ENCODE peak calls at places on chromosomes 2 and 18, in four cellular contexts. E, O, X and U are unnamed samples.

GRCh38 chr2:177708660-177709328 is 316.2 kb downstream of the AGPS start:
- DNase-seq in X (no peak), O (no peak), E (no peak), U (no peak)

GRCh38 chr2:202624133-202624532 is 10.6 kb upstream of the FAM117B start:
- DNase-seq in O (no peak), E (no peak), X (no peak), U (no peak)

GRCh38 chr2:134217924-134218323 is 35.9 kb upstream of the MGAT5 start:
- DNase-seq in X (no peak), O (no peak), E (no peak), U (no peak)

GRCh38 chr2:80014637-80015036 is 289.9 kb downstream of the LRRTM1 start:
- DNase-seq in X (no peak), E (no peak), O (no peak), U (no peak)

GRCh38 chr2:199739413-199740110 is 111.4 kb downstream of the FTCDNL1 start:
- DNase-seq in O (peak; percentile 23), X (peak; percentile 54), E (peak; percentile 59), U (no peak)

GRCh38 chr2:66305714-66306113 is 129.2 kb upstream of the MEIS1 start:
- DNase-seq in O (no peak), E (no peak), X (peak; percentile 88), U (no peak)

GRCh38 chr2:187580462-187581124 is 26.4 kb upstream of the TFPI start:
- DNase-seq in X (peak; percentile 67), O (peak; percentile 91), E (no peak), U (no peak)

GRCh38 chr18:54739476-54739875 is 88.8 kb upstream of the RAB27B start:
- DNase-seq in O (no peak), X (no peak), E (no peak), U (no peak)

GRCh38 chr2:12915792-12916191 is 199.1 kb downstream of the TRIB2 start:
- DNase-seq in X (no peak), E (no peak), O (no peak), U (no peak)

GRCh38 chr18:48788378-48788777 is 162.4 kb downstream of the SMAD7 start:
- DNase-seq in E (no peak), O (no peak), X (no peak), U (no peak)

GRCh38 chr2:38720613-38721241 is 30.4 kb downstream of the SRSF7 start:
- DNase-seq in O (no peak), E (no peak), X (no peak), U (no peak)

GRCh38 chr2:215711484-215712034 is 275.7 kb upstream of the FN1 start:
- DNase-seq in X (no peak), E (no peak), O (no peak), U (no peak)

GRCh38 chr2:99611786-99612185 is 122.0 kb upstream of the REV1 start:
- DNase-seq in X (no peak), E (no peak), O (no peak), U (no peak)

GRCh38 chr2:236748385-236748784 is 178.8 kb downstream of the ACKR3 start:
- DNase-seq in X (no peak), O (no peak), E (no peak), U (no peak)

GRCh38 chr2:181536730-181537129 is 79.5 kb downstream of the ITGA4 start:
- DNase-seq in O (no peak), X (no peak), E (no peak), U (no peak)

GRCh38 chr2:158745067-158745865 is 49.9 kb upstream of the DAPL1 start:
- DNase-seq in O (peak; percentile 67), E (no peak), X (peak; percentile 63), U (no peak)

GRCh38 chr2:237540823-237541222 is 25.6 kb upstream of the PRLH start:
- DNase-seq in X (peak; percentile 50), O (no peak), E (no peak), U (no peak)

GRCh38 chr18:31230495-31230894 is 67.8 kb upstream of the DSC1 start:
- DNase-seq in O (no peak), X (peak; percentile 5), E (no peak), U (no peak)

GRCh38 chr2:105929506-105929905 is 184.8 kb downstream of the NCK2 start:
- DNase-seq in O (peak; percentile 8), X (peak; percentile 9), E (no peak), U (no peak)

GRCh38 chr18:55236150-55236931 is 277.1 kb upstream of the CCDC68 start:
- DNase-seq in O (no peak), E (no peak), X (no peak), U (no peak)

GRCh38 chr18:22639026-22639463 is 221.3 kb upstream of the CTAGE1 start:
- DNase-seq in O (peak; percentile 7), X (no peak), E (no peak), U (no peak)

GRCh38 chr2:36965751-36966369 is 476 bp downstream of the STRN start:
- DNase-seq in E (peak; percentile 25), O (peak; percentile 46), X (peak; percentile 67), U (no peak)

GRCh38 chr2:43594875-43595274 is 963 bp downstream of the THADA start:
- DNase-seq in X (no peak), O (peak; percentile 14), E (no peak), U (no peak)

GRCh38 chr2:45168731-45169338 is 159.6 kb upstream of the SIX2 start:
- DNase-seq in X (peak; percentile 62), E (no peak), O (no peak), U (no peak)

GRCh38 chr2:202102425-202103005 is 29.5 kb downstream of the KIAA2012 start:
- DNase-seq in X (peak; percentile 13), E (no peak), O (no peak), U (no peak)

GRCh38 chr2:23388292-23388691 is 3.3 kb downstream of the KLHL29 start:
- DNase-seq in O (no peak), X (no peak), E (no peak), U (no peak)

GRCh38 chr2:28697602-28698149 is 54.0 kb upstream of the PPP1CB start:
- DNase-seq in X (peak; percentile 25), O (no peak), E (no peak), U (no peak)

GRCh38 chr2:10792660-10793400 is 19.8 kb downstream of the PDIA6 start:
- DNase-seq in O (no peak), E (no peak), X (no peak), U (no peak)

GRCh38 chr18:75247601-75248421 is 37.2 kb downstream of the TSHZ1 start:
- DNase-seq in E (no peak), X (peak; percentile 68), O (peak; percentile 68), U (no peak)

GRCh38 chr18:28248653-28249052 is 71.7 kb upstream of the CDH2 start:
- DNase-seq in O (no peak), X (no peak), E (no peak), U (no peak)

GRCh38 chr2:54572636-54573531 is 116.8 kb downstream of the SPTBN1 start:
- DNase-seq in E (no peak), O (peak; percentile 25), X (no peak), U (no peak)

GRCh38 chr2:64904405-64905329 is 84.5 kb upstream of the SLC1A4 start:
- DNase-seq in O (no peak), X (no peak), E (no peak), U (no peak)

GRCh38 chr2:238501311-238501710 is 74.6 kb downstream of the ASB1 start:
- DNase-seq in E (no peak), X (no peak), O (no peak), U (peak; percentile 69)

GRCh38 chr18:31581498-31582197 is 10.0 kb upstream of the TTR start:
- DNase-seq in X (no peak), E (no peak), O (no peak), U (no peak)

GRCh38 chr2:160110674-160111239 is 48.3 kb upstream of the PLA2R1 start:
- DNase-seq in O (no peak), E (no peak), X (peak; percentile 7), U (no peak)

GRCh38 chr2:239399404-239399999 is 1.3 kb downstream of the HDAC4 start:
- DNase-seq in X (peak; percentile 35), E (no peak), O (peak; percentile 37), U (peak; percentile 89)

GRCh38 chr2:105081006-105081701 is 43.3 kb downstream of the MRPS9 start:
- DNase-seq in E (no peak), X (no peak), O (no peak), U (no peak)